ENCODE peak calls at places on chromosomes 1 and 21, in four cellular contexts. H, B, Y and C are unnamed samples.

GRCh38 chr1:25654109-25654660 is 37.6 kb downstream of the MAN1C1 start:
- DNase-seq in H (no peak), B (no peak), Y (no peak), C (no peak)

GRCh38 chr1:21239181-21239580 is 51.1 kb downstream of the ECE1 start:
- DNase-seq in Y (no peak), H (no peak), B (no peak), C (no peak)

GRCh38 chr1:94335950-94336349 is 82.2 kb upstream of the ABCD3 start:
- DNase-seq in H (peak; percentile 32), Y (no peak), B (peak; percentile 68), C (peak; percentile 67)

GRCh38 chr1:12336436-12336835 is 106.6 kb downstream of the VPS13D start:
- DNase-seq in B (no peak), H (no peak), Y (no peak), C (no peak)

GRCh38 chr1:204725821-204726448 is 40.4 kb upstream of the LRRN2 start:
- DNase-seq in Y (no peak), H (peak; percentile 28), B (peak; percentile 48), C (no peak)

GRCh38 chr1:224054012-224054411 is 59.9 kb upstream of the FBXO28 start:
- DNase-seq in H (no peak), B (no peak), Y (no peak), C (no peak)

GRCh38 chr21:33039542-33039941 is 13.8 kb downstream of the OLIG2 start:
- DNase-seq in H (no peak), B (no peak), Y (no peak), C (no peak)

GRCh38 chr1:146039844-146040194 is 18.3 kb upstream of the HJV start:
- DNase-seq in B (no peak), Y (no peak), H (peak; percentile 86), C (no peak)

GRCh38 chr1:191634801-191635520 is 523.3 kb upstream of the RGS18 start:
- DNase-seq in Y (no peak), H (no peak), B (no peak), C (no peak)

GRCh38 chr1:178120088-178120487 is 26.2 kb downstream of the RASAL2 start:
- DNase-seq in H (no peak), B (no peak), Y (no peak), C (no peak)

GRCh38 chr1:226948480-226948879 is 8.4 kb downstream of the COQ8A start:
- DNase-seq in H (no peak), Y (no peak), B (no peak), C (no peak)

GRCh38 chr1:89670711-89671110 is 37.8 kb downstream of the LRRC8C start:
- DNase-seq in H (no peak), Y (no peak), B (no peak), C (no peak)

GRCh38 chr1:151535326-151536271 is 4.5 kb upstream of the TUFT1 start:
- DNase-seq in B (no peak), H (no peak), Y (no peak), C (no peak)

GRCh38 chr21:41548781-41549180 is 40.8 kb upstream of the TMPRSS2 start:
- DNase-seq in B (no peak), Y (no peak), H (peak; percentile 74), C (no peak)

GRCh38 chr1:1212780-1213152 is 1.2 kb downstream of the TNFRSF4 start:
- DNase-seq in H (no peak), B (no peak), Y (peak; percentile 77), C (no peak)

GRCh38 chr1:155974208-155975165 is 3.9 kb downstream of the ARHGEF2 start:
- DNase-seq in Y (no peak), H (peak; percentile 87), B (no peak), C (peak; percentile 75)